ENCODE peak calls at places on chromosomes 3 and 15, in nine cellular contexts. U is body of pancreas, N is heart left ventricle, L is ovary, H is sigmoid colon, J is adrenal gland, P is stomach, I is A549, Q is upper lobe of left lung. C is an unnamed sample. For H3K4me1, the result is how much of the 10 kb centered on the place peaks cover.

GRCh38 chr3:190252080-190252479 is 70.2 kb downstream of the CLDN1 start:
- DNase-seq in U (no peak), N (no peak), L (no peak), H (no peak), J (peak), P (no peak), I (no peak), Q (no peak), C (no peak)

GRCh38 chr15:39936681-39937080 is 2.8 kb downstream of the EIF2AK4 start:
- DNase-seq in U (no peak), N (no peak), L (no peak), H (no peak), J (no peak), P (no peak), I (no peak), Q (no peak), C (no peak)

GRCh38 chr15:68208136-68208535 is 3.0 kb upstream of the CALML4 start:
- DNase-seq in U (no peak), N (no peak), L (no peak), H (peak), J (no peak), P (peak), I (no peak), Q (peak), C (no peak)

GRCh38 chr3:21345577-21345976 is 405.4 kb downstream of the ZNF385D start:
- DNase-seq in U (no peak), N (no peak), L (no peak), H (no peak), J (no peak), P (no peak), I (no peak), Q (no peak), C (no peak)

GRCh38 chr3:179016979-179017670 is 54.5 kb downstream of the ZMAT3 start:
- DNase-seq in U (no peak), N (no peak), L (no peak), H (no peak), J (no peak), P (no peak), I (no peak), Q (no peak), C (no peak)

GRCh38 chr3:172159962-172160538 is 120.7 kb downstream of the FNDC3B start:
- DNase-seq in U (peak), N (peak), L (no peak), H (no peak), J (peak), P (no peak), I (no peak), Q (peak), C (peak)

GRCh38 chr15:88513195-88513594 is 33.3 kb downstream of the DET1 start:
- DNase-seq in U (no peak), N (no peak), L (no peak), H (no peak), J (peak), P (no peak), I (no peak), Q (no peak), C (no peak)

GRCh38 chr3:151918253-151919029 is 45.0 kb downstream of the SUCNR1 start:
- DNase-seq in U (no peak), N (no peak), L (no peak), H (no peak), J (no peak), P (no peak), I (peak), Q (no peak), C (no peak)

GRCh38 chr15:21260966-21261395 is 179.3 kb downstream of the POTEB3 start:
- DNase-seq in U (peak), N (peak), L (peak), H (peak), J (no peak), P (no peak), I (peak), Q (peak), C (no peak)

GRCh38 chr3:18111702-18112311 is 313.3 kb downstream of the SATB1 start:
- DNase-seq in U (no peak), N (no peak), L (no peak), H (no peak), J (no peak), P (no peak), I (no peak), Q (no peak), C (no peak)

GRCh38 chr3:54870423-54870822 is 57.4 kb downstream of the LRTM1 start:
- DNase-seq in U (peak), N (no peak), L (no peak), H (no peak), J (peak), P (no peak), I (peak), Q (no peak), C (peak)

DNA sequence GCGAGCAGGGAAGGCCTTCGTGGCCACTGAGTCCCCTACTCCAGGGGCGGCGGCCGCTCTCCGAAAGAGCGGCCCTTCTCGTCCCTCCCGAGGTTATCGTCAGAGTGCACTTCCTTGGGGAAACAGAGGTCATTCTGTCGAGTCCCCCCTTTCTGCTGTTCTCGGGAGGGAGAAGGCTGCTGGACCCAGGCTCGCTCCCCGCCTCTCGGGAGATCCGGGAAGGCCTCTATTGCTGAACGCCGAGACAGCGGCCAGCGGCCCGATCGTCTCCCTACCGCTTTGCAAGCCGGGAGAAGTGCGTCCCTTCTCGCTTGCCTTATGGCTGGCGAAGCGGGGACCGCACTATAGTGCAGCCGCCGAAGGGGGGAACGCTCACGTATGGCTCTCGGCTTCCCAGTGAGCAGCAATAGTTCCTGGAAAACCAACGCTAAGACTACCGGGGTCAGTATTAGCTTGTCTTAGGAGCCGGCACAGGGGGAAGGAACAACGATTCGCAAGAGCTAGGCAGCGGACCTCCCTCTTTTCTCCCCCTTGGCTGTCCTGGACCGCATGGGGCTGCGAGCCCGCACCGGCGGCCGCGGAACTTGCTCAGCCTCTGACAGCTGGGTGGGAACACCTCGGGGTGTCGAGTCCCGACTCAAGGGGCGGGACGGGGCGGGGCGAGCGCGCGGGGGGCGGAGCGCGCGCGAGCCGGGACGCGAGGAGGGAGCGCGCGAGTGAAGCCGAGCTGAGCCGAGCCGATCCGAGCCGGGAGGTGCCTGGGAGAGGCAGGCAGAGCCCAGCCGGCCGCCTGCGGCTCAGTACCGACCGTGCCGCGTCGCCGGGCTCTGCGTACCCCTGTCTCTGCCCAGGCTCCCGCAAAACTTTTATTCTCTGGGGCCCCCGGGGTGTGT is 930 bp upstream of the PPM1L start:
- DNase-seq in U (peak), N (peak), L (peak), H (peak), J (peak), P (peak), I (peak), Q (peak), C (peak)
- TF ChIP-seq POLR2A in U (peak), N (peak), L (peak), H (peak), J (peak), P (no peak), I (peak), Q (no peak), C (peak)

DNA sequence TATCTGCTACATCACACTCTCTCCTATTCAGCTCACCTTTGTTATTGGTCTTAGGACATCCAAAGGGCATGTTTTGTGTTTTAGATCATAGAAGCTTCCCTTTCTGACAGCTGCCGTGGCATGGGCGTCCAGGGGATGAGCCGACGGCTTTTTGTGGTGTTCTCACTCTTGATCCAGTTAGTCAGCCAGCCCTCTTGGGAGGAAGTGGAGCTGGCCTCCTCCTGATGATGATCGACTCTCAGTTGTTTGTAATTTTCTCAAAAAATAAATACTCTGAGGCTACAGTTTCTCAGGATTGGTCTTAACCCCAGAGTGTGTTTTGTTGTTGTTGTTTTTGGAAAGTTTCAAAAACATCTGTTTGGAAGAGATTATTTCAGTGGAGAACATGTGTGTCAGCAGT is 34.4 kb downstream of the BOC start:
- DNase-seq in U (no peak), N (peak), L (no peak), H (peak), J (no peak), P (no peak), I (no peak), Q (no peak), C (no peak)
- H3K4me1 ChIP-seq in U (under half), N (under half), L (under half), H (under half), J (under half), P (half or more), I (under half), Q (under half), C (under half)

GRCh38 chr3:188123170-188123920 is 30.6 kb upstream of the LPP start:
- DNase-seq in U (no peak), N (no peak), L (no peak), H (no peak), J (no peak), P (no peak), I (peak), Q (peak), C (no peak)
- H3K4me3 ChIP-seq in U (no peak), N (no peak), L (no peak), H (no peak), J (no peak), P (no peak), I (no peak), Q (no peak), C (no peak)

DNA sequence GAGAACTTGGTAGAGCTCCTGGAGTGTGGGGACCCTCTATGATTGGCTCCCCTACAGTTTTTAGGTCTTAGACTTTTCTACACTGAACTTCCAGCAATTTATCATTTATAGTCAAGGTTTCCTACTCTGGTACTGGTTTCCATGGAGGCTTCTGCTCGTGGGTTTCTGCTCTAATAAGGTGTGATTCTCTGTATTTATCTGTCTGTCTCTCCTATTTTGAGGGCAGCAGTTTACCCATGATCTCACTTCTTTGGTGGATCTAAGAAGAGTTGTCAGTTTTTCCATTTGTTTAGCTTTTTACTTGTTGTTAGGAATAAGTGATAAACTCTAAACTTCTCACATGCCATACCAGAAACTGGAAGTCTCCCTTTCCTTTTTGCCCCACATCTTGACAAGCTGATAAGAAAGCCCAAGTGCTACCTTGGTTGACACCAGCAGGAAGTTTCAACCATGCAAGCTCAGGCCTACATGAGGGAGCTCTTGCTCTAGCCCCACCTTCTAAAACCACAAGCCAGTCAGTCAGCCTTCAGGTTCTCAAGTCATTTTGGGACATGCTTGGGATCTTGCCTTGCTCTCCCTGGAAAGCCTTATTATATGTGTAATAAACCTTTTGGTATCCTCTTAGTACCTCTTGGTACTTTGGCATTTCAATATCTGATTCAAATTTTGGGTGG is 10.0 kb downstream of the TIMMDC1 start:
- DNase-seq in U (no peak), N (no peak), L (no peak), H (no peak), J (no peak), P (no peak), I (no peak), Q (no peak), C (no peak)
- TF ChIP-seq POLR2A in U (no peak), N (no peak), L (no peak), H (no peak), J (no peak), P (no peak), I (no peak), Q (no peak), C (no peak)

GRCh38 chr3:113269661-113270060 is 58.3 kb downstream of the BOC start:
- DNase-seq in U (peak), N (no peak), L (no peak), H (no peak), J (no peak), P (no peak), I (no peak), Q (no peak), C (no peak)
- H3K4me1 ChIP-seq in U (under half), N (under half), L (under half), H (under half), J (under half), P (under half), I (under half), Q (under half), C (under half)

GRCh38 chr15:74242296-74242929 is 6.3 kb downstream of the CCDC33 start:
- DNase-seq in U (peak), N (peak), L (no peak), H (no peak), J (peak), P (no peak), I (peak), Q (peak), C (no peak)

GRCh38 chr15:74240897-74241614 is 4.9 kb downstream of the CCDC33 start:
- DNase-seq in U (no peak), N (no peak), L (no peak), H (no peak), J (no peak), P (no peak), I (no peak), Q (no peak), C (no peak)

GRCh38 chr15:74245342-74245931 is 9.3 kb downstream of the CCDC33 start:
- DNase-seq in U (no peak), N (no peak), L (no peak), H (no peak), J (no peak), P (no peak), I (no peak), Q (no peak), C (no peak)

GRCh38 chr15:74243431-74243830 is 7.3 kb downstream of the CCDC33 start:
- DNase-seq in U (no peak), N (no peak), L (no peak), H (no peak), J (peak), P (no peak), I (no peak), Q (no peak), C (no peak)

DNA sequence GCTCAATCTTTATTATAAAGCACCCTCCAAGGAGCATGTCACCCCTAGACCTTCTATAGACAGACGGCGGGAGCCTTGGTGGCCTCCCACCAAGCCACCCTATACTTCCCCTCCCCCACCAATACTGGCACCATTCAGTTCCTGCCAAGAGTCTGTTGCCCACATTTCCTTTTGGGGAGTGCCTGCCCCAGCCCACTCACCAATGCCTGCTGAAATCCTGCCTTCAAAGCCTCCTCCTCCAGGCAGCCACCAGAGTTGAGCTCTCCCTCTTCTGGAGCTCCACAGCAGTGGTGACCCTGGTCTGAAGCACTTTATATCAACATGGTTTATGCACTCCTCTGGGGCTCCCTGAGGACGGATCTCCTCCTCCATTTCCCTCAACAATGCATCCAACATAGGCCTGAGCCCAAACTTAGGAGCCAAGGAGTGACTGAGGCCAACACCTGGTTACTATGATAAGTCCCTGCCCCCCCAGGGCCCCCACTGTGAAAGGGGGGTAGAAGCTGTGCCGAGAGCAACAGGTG is 8.8 kb downstream of the CCDC33 start:
- DNase-seq in U (no peak), N (no peak), L (no peak), H (no peak), J (no peak), P (no peak), I (no peak), Q (no peak), C (no peak)
- H3K4me3 ChIP-seq in U (no peak), N (no peak), L (no peak), H (no peak), J (no peak), P (no peak), I (no peak), Q (no peak), C (no peak)

C was measured in prostate gland.